ENCODE peak calls at places on chromosomes 5 and 9, in nine cellular contexts. V is transverse colon, W is stomach, X is GM23338, L is SK-N-SH, K is HL-60, C is prostate gland, H is sigmoid colon, E is Panc1. N is an unnamed sample.

GRCh38 chr5:143657814-143658395 is 154.1 kb upstream of the HMHB1 start:
- DNase-seq in K (peak; percentile 34), E (no peak), W (no peak), X (no peak), L (no peak), C (no peak), V (no peak), H (no peak), N (no peak)

GRCh38 chr5:145236127-145236526 is 599.0 kb downstream of the PRELID2 start:
- DNase-seq in H (no peak), V (no peak), K (no peak), L (no peak), W (no peak), E (no peak), C (no peak), X (no peak), N (no peak)

GRCh38 chr9:120366646-120367019 is 213.3 kb downstream of the CDK5RAP2 start:
- DNase-seq in W (no peak), K (no peak), H (no peak), L (no peak), X (peak; percentile 89), C (no peak), V (no peak), E (no peak), N (no peak)

GRCh38 chr5:74075900-74076484 is 450.0 kb downstream of the ARHGEF28 start:
- DNase-seq in X (no peak), H (no peak), L (no peak), K (no peak), C (peak; percentile 35), W (no peak), V (no peak), E (no peak), N (no peak)

GRCh38 chr5:171520300-171521170 is 101.1 kb downstream of the FGF18 start:
- DNase-seq in E (no peak), H (no peak), C (no peak), X (peak; percentile 89), K (no peak), V (peak; percentile 18), W (no peak), L (peak; percentile 33), N (no peak)

GRCh38 chr5:5523066-5523505 is 100.6 kb downstream of the ICE1 start:
- DNase-seq in E (no peak), L (no peak), K (no peak), X (peak; percentile 34), V (no peak), H (no peak), W (no peak), C (no peak), N (no peak)

GRCh38 chr9:115157245-115157674 is 39.3 kb upstream of the TNC start:
- DNase-seq in L (no peak), E (no peak), V (no peak), X (no peak), C (no peak), K (no peak), W (no peak), H (peak; percentile 66), N (no peak)

GRCh38 chr9:86741311-86742215 is 205.7 kb downstream of the GAS1 start:
- DNase-seq in E (no peak), K (no peak), W (peak; percentile 36), L (no peak), C (no peak), V (no peak), H (no peak), X (no peak), N (no peak)

GRCh38 chr5:151142933-151143332 is 14.6 kb downstream of the ANXA6 start:
- DNase-seq in E (no peak), L (no peak), X (no peak), C (no peak), H (no peak), W (no peak), V (no peak), K (no peak), N (no peak)

GRCh38 chr9:88523056-88523455 is 11.9 kb upstream of the NXNL2 start:
- DNase-seq in K (no peak), V (no peak), L (no peak), W (no peak), C (no peak), X (no peak), E (no peak), H (no peak), N (no peak)

GRCh38 chr5:51226420-51226735 is 156.9 kb upstream of the ISL1 start:
- DNase-seq in H (no peak), L (no peak), K (no peak), C (no peak), X (peak; percentile 94), W (peak; percentile 26), E (no peak), V (no peak), N (no peak)

GRCh38 chr5:180201051-180201987 is 7.7 kb downstream of the RASGEF1C start:
- DNase-seq in E (peak; percentile 10), W (no peak), L (peak; percentile 66), X (peak; percentile 91), V (no peak), C (no peak), K (no peak), H (no peak), N (no peak)

GRCh38 chr9:124386201-124386600 is 29.0 kb downstream of the PSMB7 start:
- DNase-seq in X (no peak), W (no peak), H (no peak), V (no peak), C (no peak), E (no peak), L (no peak), K (no peak), N (no peak)
- TF ChIP-seq POLR2AphosphoS5 in X (no peak), W (peak; percentile 10), H (no peak), V (peak; percentile 13), C (no peak), E (no peak), L (no peak), K (no peak), N (no peak)

DNA sequence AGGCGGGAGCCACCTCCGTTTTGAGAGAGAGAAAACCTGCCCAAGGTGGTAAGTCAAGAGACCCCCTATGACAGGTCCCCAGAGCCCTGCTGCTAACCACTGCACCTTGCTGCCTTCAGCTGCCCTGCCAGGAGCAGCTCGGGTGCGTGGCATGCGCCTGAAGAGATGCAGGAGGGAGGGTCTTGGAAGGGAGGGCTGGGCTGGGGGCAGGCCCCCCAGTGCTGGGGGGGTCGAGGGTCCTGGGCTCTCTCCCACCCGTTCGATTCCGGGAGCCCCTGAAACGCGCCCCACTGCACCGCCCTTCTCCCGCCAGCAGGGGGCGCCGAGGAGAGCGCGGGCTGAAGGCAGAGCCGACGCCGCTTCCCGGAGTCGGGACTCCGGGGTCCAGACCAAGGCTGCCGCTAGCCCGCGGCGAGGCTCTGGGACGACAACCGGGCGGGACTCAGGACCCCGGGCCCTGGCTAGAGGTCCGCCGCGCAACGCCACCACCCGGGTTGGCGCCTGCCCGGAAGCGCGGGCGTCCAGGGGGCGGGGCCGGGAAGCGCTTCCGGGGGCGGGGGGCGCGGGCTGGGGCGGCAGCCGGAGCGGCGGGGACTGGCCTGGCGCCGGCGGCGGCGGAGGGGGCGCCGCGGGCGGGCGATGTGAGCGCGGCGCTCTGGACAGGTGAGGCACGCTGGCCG is at the start of gene ZBTB34:
- DNase-seq in C (peak; percentile 39), L (peak; percentile 96), V (peak; percentile 77), X (peak; percentile 79), E (peak; percentile 12), K (peak; percentile 60), H (peak; percentile 74), W (peak; percentile 77), N (peak; percentile 63)
- TF ChIP-seq POLR2AphosphoS5 in C (peak; percentile 40), L (peak; percentile 87), V (peak; percentile 48), X (peak; percentile 71), E (peak; percentile 79), K (peak; percentile 41), H (peak; percentile 68), W (peak; percentile 74), N (peak; percentile 67)

GRCh38 chr9:124045830-124046177 is 34.2 kb downstream of the LHX2 start:
- DNase-seq in C (no peak), L (no peak), W (no peak), K (no peak), X (no peak), V (no peak), H (no peak), E (no peak), N (no peak)

GRCh38 chr9:124044448-124044847 is 32.9 kb downstream of the LHX2 start:
- DNase-seq in C (no peak), K (no peak), E (no peak), L (no peak), W (no peak), H (no peak), X (no peak), V (no peak), N (no peak)

GRCh38 chr9:124045076-124045829 is 33.7 kb downstream of the LHX2 start:
- DNase-seq in K (peak; percentile 34), C (peak; percentile 40), H (peak; percentile 81), W (peak; percentile 51), E (no peak), V (peak; percentile 29), L (peak; percentile 83), X (peak; percentile 71), N (no peak)

GRCh38 chr9:124047106-124047716 is 35.6 kb downstream of the LHX2 start:
- DNase-seq in E (no peak), X (no peak), K (no peak), L (no peak), C (no peak), V (no peak), W (no peak), H (no peak), N (no peak)

DNA sequence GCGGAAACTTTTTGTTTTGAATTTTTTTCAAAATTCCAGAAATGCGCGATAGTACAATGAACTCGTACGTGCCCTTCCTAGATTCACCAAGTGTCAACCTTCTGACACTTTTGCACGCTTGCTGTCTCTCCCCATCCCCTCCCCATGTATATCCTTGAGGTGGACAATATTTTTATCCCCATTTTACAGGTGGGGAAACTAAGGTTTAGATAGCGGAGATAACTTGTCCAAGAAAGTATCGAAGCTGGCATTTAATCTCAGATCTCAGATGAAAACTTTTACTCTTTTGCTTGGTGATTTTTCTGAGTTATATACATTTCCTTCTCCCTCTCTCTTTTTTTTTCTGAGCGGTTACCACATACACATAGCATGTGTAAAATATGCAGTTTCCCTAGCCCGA is 34.6 kb downstream of the LHX2 start:
- DNase-seq in L (no peak), V (no peak), H (no peak), W (no peak), E (no peak), X (no peak), C (no peak), K (no peak), N (no peak)
- TF ChIP-seq POLR2AphosphoS5 in L (no peak), V (no peak), H (no peak), W (no peak), E (no peak), X (no peak), C (no peak), K (no peak), N (no peak)

DNA sequence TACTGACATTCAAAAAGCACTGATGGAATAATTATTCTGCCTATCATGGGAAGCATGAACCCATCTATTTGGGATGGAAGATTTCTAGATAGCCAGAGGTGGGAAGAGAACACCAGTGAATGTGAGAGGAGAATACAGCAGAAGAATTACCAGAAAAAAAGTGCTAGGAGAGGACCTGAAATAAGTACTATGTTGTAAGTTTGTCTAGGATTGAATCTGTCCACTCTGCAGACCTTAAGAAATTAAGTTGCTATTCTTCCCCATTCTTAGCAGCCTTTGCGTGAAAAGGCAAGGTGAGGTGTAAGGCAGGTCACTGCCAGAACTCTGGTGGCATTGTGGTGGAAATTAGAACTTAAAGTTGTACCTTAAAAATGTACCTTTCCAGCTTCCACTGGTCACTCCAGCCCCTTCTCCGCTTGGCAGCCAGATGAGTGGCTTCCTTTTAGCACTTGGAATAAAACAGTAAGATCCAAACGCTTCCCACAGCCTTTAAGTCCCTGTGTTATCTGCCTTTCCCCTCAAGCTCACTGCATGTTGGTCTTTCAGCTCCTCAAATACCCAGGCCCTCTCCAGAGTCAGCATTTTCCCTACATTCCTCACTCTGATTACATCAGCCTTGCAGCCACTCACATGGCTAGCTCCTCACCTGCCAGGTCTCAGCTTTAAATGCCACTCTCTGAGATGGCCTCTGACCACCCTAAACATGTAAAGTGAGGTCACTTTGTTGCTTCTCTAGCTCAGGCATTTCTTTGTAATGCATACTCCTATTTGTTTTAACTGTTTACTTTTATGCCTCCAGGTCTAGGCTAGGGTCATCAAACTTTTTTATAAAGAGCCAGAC is 253.0 kb downstream of the EPB41L4A start:
- DNase-seq in V (no peak), K (no peak), C (no peak), H (no peak), L (no peak), W (no peak), E (no peak), X (peak; percentile 92), N (no peak)
- TF ChIP-seq POLR2AphosphoS5 in V (no peak), K (no peak), C (no peak), H (no peak), L (no peak), W (no peak), E (peak; percentile 39), X (peak; percentile 66), N (no peak)

N was measured in GM12892.